ENCODE peak calls at places on chromosomes 7 and 10, in ten cellular contexts. One of them, this sample, is unnamed.

GRCh38 chr7:23713285-23714235 is 3.5 kb downstream of the STK31 start:
- DNase-seq in fibroblast of mammary gland: peak; percentile 57
- DNase-seq in endothelial cell: no peak
- DNase-seq in BJ: peak; percentile 31
- DNase-seq in neural crest cell: no peak
- DNase-seq in ovary: no peak
- DNase-seq in MM.1S: no peak
- DNase-seq in activated CD8-positive, alpha-beta T cell treated with anti-CD3 and anti-CD28 coated beads for 36 hours: no peak
- DNase-seq in HepG2: peak; percentile 6
- DNase-seq in foreskin fibroblast: peak; percentile 66
- DNase-seq in this sample: no peak

GRCh38 chr10:11874568-11875182 is 51.5 kb downstream of the PROSER2 start:
- DNase-seq in endothelial cell: peak; percentile 25
- DNase-seq in HepG2: peak; percentile 80
- DNase-seq in neural crest cell: peak; percentile 73
- DNase-seq in MM.1S: no peak
- DNase-seq in foreskin fibroblast: no peak
- DNase-seq in activated CD8-positive, alpha-beta T cell treated with anti-CD3 and anti-CD28 coated beads for 36 hours: peak; percentile 88
- DNase-seq in ovary: peak; percentile 67
- DNase-seq in BJ: no peak
- DNase-seq in fibroblast of mammary gland: peak; percentile 17
- DNase-seq in this sample: peak; percentile 38

GRCh38 chr10:526651-527312 is 162.7 kb downstream of the DIP2C start:
- DNase-seq in endothelial cell: no peak
- DNase-seq in activated CD8-positive, alpha-beta T cell treated with anti-CD3 and anti-CD28 coated beads for 36 hours: no peak
- DNase-seq in MM.1S: no peak
- DNase-seq in ovary: no peak
- DNase-seq in HepG2: no peak
- DNase-seq in BJ: no peak
- DNase-seq in foreskin fibroblast: no peak
- DNase-seq in neural crest cell: no peak
- DNase-seq in fibroblast of mammary gland: no peak
- DNase-seq in this sample: no peak

GRCh38 chr7:137130751-137131158 is 212.8 kb downstream of the PTN start:
- DNase-seq in endothelial cell: no peak
- DNase-seq in activated CD8-positive, alpha-beta T cell treated with anti-CD3 and anti-CD28 coated beads for 36 hours: no peak
- DNase-seq in neural crest cell: no peak
- DNase-seq in fibroblast of mammary gland: peak; percentile 34
- DNase-seq in BJ: no peak
- DNase-seq in foreskin fibroblast: no peak
- DNase-seq in MM.1S: no peak
- DNase-seq in ovary: no peak
- DNase-seq in HepG2: peak; percentile 21
- DNase-seq in this sample: no peak

GRCh38 chr7:7484072-7484471 is 51.6 kb downstream of the COL28A1 start:
- DNase-seq in fibroblast of mammary gland: no peak
- DNase-seq in foreskin fibroblast: no peak
- DNase-seq in MM.1S: no peak
- DNase-seq in activated CD8-positive, alpha-beta T cell treated with anti-CD3 and anti-CD28 coated beads for 36 hours: no peak
- DNase-seq in HepG2: no peak
- DNase-seq in ovary: no peak
- DNase-seq in BJ: no peak
- DNase-seq in endothelial cell: no peak
- DNase-seq in neural crest cell: no peak
- DNase-seq in this sample: no peak

GRCh38 chr7:112204776-112205347 is 1.3 kb downstream of the DOCK4 start:
- DNase-seq in fibroblast of mammary gland: no peak
- DNase-seq in ovary: no peak
- DNase-seq in neural crest cell: no peak
- DNase-seq in activated CD8-positive, alpha-beta T cell treated with anti-CD3 and anti-CD28 coated beads for 36 hours: peak; percentile 3
- DNase-seq in BJ: no peak
- DNase-seq in endothelial cell: no peak
- DNase-seq in foreskin fibroblast: no peak
- DNase-seq in HepG2: no peak
- DNase-seq in MM.1S: peak; percentile 55
- DNase-seq in this sample: no peak

GRCh38 chr7:122307228-122307619 is 2.7 kb upstream of the FEZF1 start:
- DNase-seq in activated CD8-positive, alpha-beta T cell treated with anti-CD3 and anti-CD28 coated beads for 36 hours: no peak
- DNase-seq in HepG2: no peak
- DNase-seq in foreskin fibroblast: no peak
- DNase-seq in fibroblast of mammary gland: no peak
- DNase-seq in ovary: no peak
- DNase-seq in MM.1S: peak; percentile 53
- DNase-seq in neural crest cell: no peak
- DNase-seq in BJ: no peak
- DNase-seq in endothelial cell: peak; percentile 31
- DNase-seq in this sample: no peak

GRCh38 chr7:77696643-77697534 is 630 bp downstream of the RSBN1L start:
- DNase-seq in endothelial cell: peak; percentile 58
- DNase-seq in MM.1S: peak; percentile 51
- DNase-seq in BJ: no peak
- DNase-seq in HepG2: peak; percentile 59
- DNase-seq in foreskin fibroblast: peak; percentile 50
- DNase-seq in fibroblast of mammary gland: peak; percentile 60
- DNase-seq in ovary: peak; percentile 74
- DNase-seq in activated CD8-positive, alpha-beta T cell treated with anti-CD3 and anti-CD28 coated beads for 36 hours: peak; percentile 73
- DNase-seq in neural crest cell: peak; percentile 50
- DNase-seq in this sample: no peak

GRCh38 chr7:92461027-92462003 is 14.0 kb downstream of the GATAD1 start:
- DNase-seq in foreskin fibroblast: peak; percentile 12
- DNase-seq in BJ: no peak
- DNase-seq in activated CD8-positive, alpha-beta T cell treated with anti-CD3 and anti-CD28 coated beads for 36 hours: peak; percentile 41
- DNase-seq in fibroblast of mammary gland: peak; percentile 55
- DNase-seq in neural crest cell: peak; percentile 28
- DNase-seq in ovary: no peak
- DNase-seq in endothelial cell: peak; percentile 36
- DNase-seq in HepG2: peak; percentile 29
- DNase-seq in MM.1S: peak; percentile 39
- DNase-seq in this sample: no peak

GRCh38 chr7:116776610-116777289 is 85.6 kb upstream of the CAPZA2 start:
- DNase-seq in fibroblast of mammary gland: peak; percentile 92
- DNase-seq in activated CD8-positive, alpha-beta T cell treated with anti-CD3 and anti-CD28 coated beads for 36 hours: peak; percentile 5
- DNase-seq in foreskin fibroblast: peak; percentile 75
- DNase-seq in MM.1S: no peak
- DNase-seq in BJ: peak; percentile 38
- DNase-seq in neural crest cell: no peak
- DNase-seq in HepG2: no peak
- DNase-seq in endothelial cell: no peak
- DNase-seq in ovary: no peak
- DNase-seq in this sample: no peak

GRCh38 chr7:70607281-70607680 is 524.7 kb upstream of the GALNT17 start:
- DNase-seq in MM.1S: no peak
- DNase-seq in neural crest cell: no peak
- DNase-seq in fibroblast of mammary gland: no peak
- DNase-seq in BJ: no peak
- DNase-seq in ovary: no peak
- DNase-seq in foreskin fibroblast: no peak
- DNase-seq in activated CD8-positive, alpha-beta T cell treated with anti-CD3 and anti-CD28 coated beads for 36 hours: no peak
- DNase-seq in endothelial cell: no peak
- DNase-seq in HepG2: no peak
- DNase-seq in this sample: no peak

GRCh38 chr7:13132314-13132713 is 444.9 kb downstream of the ARL4A start:
- DNase-seq in neural crest cell: no peak
- DNase-seq in MM.1S: no peak
- DNase-seq in ovary: no peak
- DNase-seq in activated CD8-positive, alpha-beta T cell treated with anti-CD3 and anti-CD28 coated beads for 36 hours: no peak
- DNase-seq in endothelial cell: no peak
- DNase-seq in BJ: no peak
- DNase-seq in fibroblast of mammary gland: no peak
- DNase-seq in HepG2: no peak
- DNase-seq in foreskin fibroblast: no peak
- DNase-seq in this sample: no peak

GRCh38 chr10:12535656-12536055 is 186.3 kb downstream of the CAMK1D start:
- DNase-seq in BJ: no peak
- DNase-seq in neural crest cell: no peak
- DNase-seq in activated CD8-positive, alpha-beta T cell treated with anti-CD3 and anti-CD28 coated beads for 36 hours: no peak
- DNase-seq in fibroblast of mammary gland: no peak
- DNase-seq in MM.1S: no peak
- DNase-seq in HepG2: no peak
- DNase-seq in ovary: no peak
- DNase-seq in endothelial cell: no peak
- DNase-seq in foreskin fibroblast: no peak
- DNase-seq in this sample: no peak

GRCh38 chr10:62788861-62789467 is 15.6 kb upstream of the ADO start:
- DNase-seq in foreskin fibroblast: no peak
- DNase-seq in endothelial cell: no peak
- DNase-seq in activated CD8-positive, alpha-beta T cell treated with anti-CD3 and anti-CD28 coated beads for 36 hours: no peak
- DNase-seq in ovary: peak; percentile 39
- DNase-seq in MM.1S: no peak
- DNase-seq in BJ: no peak
- DNase-seq in fibroblast of mammary gland: no peak
- DNase-seq in HepG2: peak; percentile 26
- DNase-seq in neural crest cell: no peak
- DNase-seq in this sample: no peak

GRCh38 chr7:50706469-50706937 is 76.2 kb downstream of the GRB10 start:
- DNase-seq in fibroblast of mammary gland: no peak
- DNase-seq in MM.1S: no peak
- DNase-seq in HepG2: no peak
- DNase-seq in activated CD8-positive, alpha-beta T cell treated with anti-CD3 and anti-CD28 coated beads for 36 hours: no peak
- DNase-seq in neural crest cell: no peak
- DNase-seq in ovary: no peak
- DNase-seq in BJ: no peak
- DNase-seq in endothelial cell: no peak
- DNase-seq in foreskin fibroblast: no peak
- DNase-seq in this sample: no peak
- TF ChIP-seq CTCF in fibroblast of mammary gland: no peak
- TF ChIP-seq CTCF in MM.1S: no peak
- TF ChIP-seq CTCF in HepG2: no peak
- TF ChIP-seq CTCF in activated CD8-positive, alpha-beta T cell treated with anti-CD3 and anti-CD28 coated beads for 36 hours: no peak
- TF ChIP-seq CTCF in neural crest cell: no peak
- TF ChIP-seq CTCF in ovary: no peak
- TF ChIP-seq CTCF in BJ: no peak
- TF ChIP-seq CTCF in endothelial cell: no peak
- TF ChIP-seq CTCF in foreskin fibroblast: no peak
- TF ChIP-seq CTCF in this sample: no peak

GRCh38 chr10:86522385-86522855 is 828 bp upstream of the WAPL start:
- DNase-seq in ovary: no peak
- DNase-seq in activated CD8-positive, alpha-beta T cell treated with anti-CD3 and anti-CD28 coated beads for 36 hours: no peak
- DNase-seq in fibroblast of mammary gland: no peak
- DNase-seq in foreskin fibroblast: no peak
- DNase-seq in endothelial cell: no peak
- DNase-seq in neural crest cell: no peak
- DNase-seq in BJ: no peak
- DNase-seq in MM.1S: peak; percentile 8
- DNase-seq in HepG2: no peak
- DNase-seq in this sample: no peak

GRCh38 chr10:86521620-86522384 is at the start of gene WAPL:
- DNase-seq in ovary: peak; percentile 96
- DNase-seq in activated CD8-positive, alpha-beta T cell treated with anti-CD3 and anti-CD28 coated beads for 36 hours: peak; percentile 95
- DNase-seq in BJ: peak; percentile 61
- DNase-seq in HepG2: peak; percentile 87
- DNase-seq in fibroblast of mammary gland: peak; percentile 87
- DNase-seq in MM.1S: peak; percentile 95
- DNase-seq in foreskin fibroblast: peak; percentile 94
- DNase-seq in endothelial cell: peak; percentile 97
- DNase-seq in neural crest cell: peak; percentile 93
- DNase-seq in this sample: peak; percentile 78

GRCh38 chr10:86524225-86524982 is 2.8 kb upstream of the WAPL start:
- DNase-seq in foreskin fibroblast: no peak
- DNase-seq in ovary: no peak
- DNase-seq in HepG2: no peak
- DNase-seq in endothelial cell: no peak
- DNase-seq in activated CD8-positive, alpha-beta T cell treated with anti-CD3 and anti-CD28 coated beads for 36 hours: no peak
- DNase-seq in neural crest cell: no peak
- DNase-seq in fibroblast of mammary gland: no peak
- DNase-seq in MM.1S: no peak
- DNase-seq in BJ: no peak
- DNase-seq in this sample: no peak

GRCh38 chr10:86520871-86521619 is 547 bp downstream of the WAPL start:
- DNase-seq in HepG2: peak; percentile 40
- DNase-seq in activated CD8-positive, alpha-beta T cell treated with anti-CD3 and anti-CD28 coated beads for 36 hours: peak; percentile 57
- DNase-seq in neural crest cell: peak; percentile 22
- DNase-seq in ovary: peak; percentile 53
- DNase-seq in endothelial cell: peak; percentile 50
- DNase-seq in MM.1S: peak; percentile 50
- DNase-seq in BJ: no peak
- DNase-seq in fibroblast of mammary gland: peak; percentile 54
- DNase-seq in foreskin fibroblast: peak; percentile 44
- DNase-seq in this sample: peak; percentile 44

DNA sequence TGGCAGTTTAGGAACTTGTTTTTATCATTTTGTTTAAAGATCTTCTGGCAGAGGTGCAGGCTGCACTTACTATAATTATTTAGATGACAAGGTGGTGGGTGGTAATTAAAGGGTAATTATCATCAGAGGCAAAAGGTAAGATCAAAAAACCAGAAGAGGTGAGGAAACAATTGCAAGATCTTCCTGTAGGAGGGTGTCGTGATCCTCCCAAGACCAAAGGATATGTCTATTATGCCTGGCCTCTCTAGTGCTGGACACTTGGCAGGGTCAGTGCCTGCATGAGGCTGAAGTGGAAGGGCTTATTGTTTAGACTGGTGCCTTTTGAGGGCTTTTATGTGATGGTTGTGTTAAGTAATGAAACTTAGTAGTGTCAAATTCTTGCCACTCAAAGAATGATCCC is 1.8 kb upstream of the WAPL start:
- DNase-seq in fibroblast of mammary gland: peak; percentile 51
- DNase-seq in activated CD8-positive, alpha-beta T cell treated with anti-CD3 and anti-CD28 coated beads for 36 hours: no peak
- DNase-seq in endothelial cell: no peak
- DNase-seq in HepG2: peak; percentile 21
- DNase-seq in neural crest cell: no peak
- DNase-seq in ovary: no peak
- DNase-seq in MM.1S: no peak
- DNase-seq in BJ: no peak
- DNase-seq in foreskin fibroblast: no peak
- DNase-seq in this sample: no peak
- TF ChIP-seq CTCF in fibroblast of mammary gland: peak; percentile 43
- TF ChIP-seq CTCF in activated CD8-positive, alpha-beta T cell treated with anti-CD3 and anti-CD28 coated beads for 36 hours: no peak
- TF ChIP-seq CTCF in endothelial cell: no peak
- TF ChIP-seq CTCF in HepG2: peak; percentile 58
- TF ChIP-seq CTCF in neural crest cell: peak; percentile 54
- TF ChIP-seq CTCF in ovary: no peak
- TF ChIP-seq CTCF in MM.1S: no peak
- TF ChIP-seq CTCF in BJ: peak; percentile 40
- TF ChIP-seq CTCF in foreskin fibroblast: peak; percentile 20
- TF ChIP-seq CTCF in this sample: no peak

GRCh38 chr10:58258977-58259692 is 8.6 kb downstream of the IPMK start:
- DNase-seq in HepG2: no peak
- DNase-seq in BJ: no peak
- DNase-seq in foreskin fibroblast: no peak
- DNase-seq in ovary: no peak
- DNase-seq in activated CD8-positive, alpha-beta T cell treated with anti-CD3 and anti-CD28 coated beads for 36 hours: no peak
- DNase-seq in MM.1S: no peak
- DNase-seq in neural crest cell: no peak
- DNase-seq in endothelial cell: no peak
- DNase-seq in fibroblast of mammary gland: no peak
- DNase-seq in this sample: no peak
- TF ChIP-seq CTCF in HepG2: no peak
- TF ChIP-seq CTCF in BJ: peak; percentile 10
- TF ChIP-seq CTCF in foreskin fibroblast: no peak
- TF ChIP-seq CTCF in ovary: no peak
- TF ChIP-seq CTCF in activated CD8-positive, alpha-beta T cell treated with anti-CD3 and anti-CD28 coated beads for 36 hours: no peak
- TF ChIP-seq CTCF in MM.1S: peak; percentile 12
- TF ChIP-seq CTCF in neural crest cell: peak; percentile 36
- TF ChIP-seq CTCF in endothelial cell: no peak
- TF ChIP-seq CTCF in fibroblast of mammary gland: peak; percentile 33
- TF ChIP-seq CTCF in this sample: no peak

DNA sequence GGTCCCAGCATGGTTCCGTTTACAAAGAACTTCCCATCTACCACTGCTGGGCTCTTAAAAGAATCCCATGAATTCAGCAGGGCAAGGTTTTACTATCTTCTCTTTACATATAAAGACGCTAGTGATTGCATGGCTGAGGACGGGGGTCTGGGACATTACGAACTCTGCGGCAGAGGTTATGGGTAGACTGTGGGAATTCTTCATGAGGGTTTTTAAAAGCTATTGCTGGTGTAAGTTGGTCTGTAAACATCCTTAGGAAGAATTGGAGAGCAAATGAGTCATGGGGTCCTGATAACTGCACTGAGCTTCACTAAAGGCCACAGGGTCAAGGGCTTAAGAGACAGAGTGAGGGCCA is 53.1 kb upstream of the TMEM72 start:
- DNase-seq in neural crest cell: no peak
- DNase-seq in activated CD8-positive, alpha-beta T cell treated with anti-CD3 and anti-CD28 coated beads for 36 hours: no peak
- DNase-seq in foreskin fibroblast: no peak
- DNase-seq in ovary: no peak
- DNase-seq in endothelial cell: no peak
- DNase-seq in MM.1S: no peak
- DNase-seq in fibroblast of mammary gland: no peak
- DNase-seq in HepG2: no peak
- DNase-seq in BJ: no peak
- DNase-seq in this sample: no peak
- TF ChIP-seq CTCF in neural crest cell: peak; percentile 14
- TF ChIP-seq CTCF in activated CD8-positive, alpha-beta T cell treated with anti-CD3 and anti-CD28 coated beads for 36 hours: peak; percentile 62
- TF ChIP-seq CTCF in foreskin fibroblast: no peak
- TF ChIP-seq CTCF in ovary: no peak
- TF ChIP-seq CTCF in endothelial cell: no peak
- TF ChIP-seq CTCF in MM.1S: no peak
- TF ChIP-seq CTCF in fibroblast of mammary gland: no peak
- TF ChIP-seq CTCF in HepG2: no peak
- TF ChIP-seq CTCF in BJ: no peak
- TF ChIP-seq CTCF in this sample: no peak

This sample was measured in omental fat pad.